ENCODE peak calls at places on chromosomes 5 and 9, in four cellular contexts. G is hypothalamus, B is NCI-H774, F is SHP77. T is an unnamed sample.

GRCh38 chr5:68033961-68034581 is 181.5 kb upstream of the PIK3R1 start:
- DNase-seq in G (no peak), B (no peak), F (no peak), T (no peak)

GRCh38 chr9:127790094-127790855 is 4.4 kb downstream of the CDK9 start:
- DNase-seq in G (no peak), B (no peak), F (no peak), T (no peak)

GRCh38 chr5:133307275-133307674 is 255.5 kb downstream of the HSPA4 start:
- DNase-seq in G (no peak), B (no peak), F (no peak), T (no peak)

GRCh38 chr5:60352992-60353391 is 347.0 kb downstream of the DEPDC1B start:
- DNase-seq in G (no peak), B (no peak), F (no peak), T (no peak)

GRCh38 chr5:126354857-126355731 is 68.1 kb upstream of the GRAMD2B start:
- DNase-seq in G (no peak), B (no peak), F (no peak), T (no peak)

GRCh38 chr9:93810028-93810971 is 144.9 kb downstream of the BARX1 start:
- DNase-seq in G (no peak), B (no peak), F (no peak), T (peak; percentile 7)

GRCh38 chr9:97547098-97547829 is 45.8 kb downstream of the TMOD1 start:
- DNase-seq in G (no peak), B (no peak), F (no peak), T (no peak)

GRCh38 chr5:172438304-172438652 is 16.0 kb downstream of the SH3PXD2B start:
- DNase-seq in G (peak; percentile 44), B (no peak), F (no peak), T (no peak)

GRCh38 chr9:137358126-137358525 is 56.1 kb upstream of the NRARP start:
- DNase-seq in G (no peak), B (no peak), F (no peak), T (no peak)

GRCh38 chr5:79535477-79536192 is 21.7 kb upstream of the HOMER1 start:
- DNase-seq in G (no peak), B (no peak), F (no peak), T (no peak)

GRCh38 chr5:10595678-10596309 is 31.9 kb downstream of the ANKRD33B start:
- DNase-seq in G (no peak), B (no peak), F (no peak), T (no peak)

GRCh38 chr5:122392844-122393243 is 80.8 kb downstream of the SNCAIP start:
- DNase-seq in G (no peak), B (no peak), F (peak; percentile 21), T (no peak)

GRCh38 chr5:89120719-89121118 is 237.7 kb upstream of the MEF2C start:
- DNase-seq in G (no peak), B (no peak), F (no peak), T (no peak)

GRCh38 chr9:91180240-91180929 is 181.3 kb downstream of the AUH start:
- DNase-seq in G (no peak), B (no peak), F (no peak), T (no peak)

GRCh38 chr9:79242489-79242888 is 329.3 kb upstream of the TLE4 start:
- DNase-seq in G (no peak), B (no peak), F (no peak), T (no peak)

GRCh38 chr5:147859962-147860640 is 18.4 kb upstream of the SCGB3A2 start:
- DNase-seq in G (no peak), B (no peak), F (no peak), T (no peak)

GRCh38 chr5:2334686-2335085 is 416.8 kb downstream of the IRX2 start:
- DNase-seq in G (no peak), B (no peak), F (no peak), T (no peak)

GRCh38 chr5:93164690-93165089 is 416.3 kb downstream of the NR2F1-AS1 start:
- DNase-seq in G (no peak), B (no peak), F (no peak), T (no peak)

GRCh38 chr9:8825600-8826147 is 1026.1 kb upstream of the DMAC1 start:
- DNase-seq in G (no peak), B (no peak), F (no peak), T (no peak)

GRCh38 chr9:131578778-131579504 is 33.6 kb downstream of the PRRT1B start:
- DNase-seq in G (peak; percentile 38), B (no peak), F (no peak), T (no peak)

GRCh38 chr9:87678650-87679355 is 47.1 kb upstream of the CTSL start:
- DNase-seq in G (peak; percentile 43), B (peak; percentile 46), F (peak; percentile 45), T (no peak)

GRCh38 chr9:120905794-120906248 is 20.8 kb downstream of the TRAF1 start:
- DNase-seq in G (no peak), B (no peak), F (no peak), T (no peak)

GRCh38 chr9:109100543-109101201 is 19.1 kb downstream of the TMEM245 start:
- DNase-seq in G (no peak), B (no peak), F (no peak), T (no peak)

GRCh38 chr5:96080557-96080956 is 118.9 kb upstream of the ELL2 start:
- DNase-seq in G (no peak), B (no peak), F (no peak), T (no peak)

GRCh38 chr9:2837915-2838314 is 6.0 kb downstream of the PUM3 start:
- DNase-seq in G (no peak), B (no peak), F (no peak), T (no peak)

GRCh38 chr9:128428644-128429504 is 8.2 kb downstream of the CERCAM start:
- DNase-seq in G (no peak), B (no peak), F (no peak), T (no peak)

GRCh38 chr9:101668466-101668865 is 70.0 kb downstream of the GRIN3A start:
- DNase-seq in G (no peak), B (no peak), F (no peak), T (no peak)

GRCh38 chr9:126844085-126844484 is 16.4 kb upstream of the ZBTB34 start:
- DNase-seq in G (no peak), B (no peak), F (no peak), T (no peak)

GRCh38 chr5:167050568-167051214 is 1240.8 kb upstream of the WWC1 start:
- DNase-seq in G (no peak), B (no peak), F (no peak), T (no peak)

GRCh38 chr9:18721267-18722079 is 247.5 kb downstream of the ADAMTSL1 start:
- DNase-seq in G (no peak), B (peak; percentile 53), F (peak; percentile 19), T (no peak)

GRCh38 chr5:67063055-67063454 is 133.5 kb downstream of the CD180 start:
- DNase-seq in G (no peak), B (no peak), F (no peak), T (no peak)

GRCh38 chr9:136648746-136649145 is 14.0 kb upstream of the EGFL7 start:
- DNase-seq in G (no peak), B (no peak), F (peak; percentile 50), T (no peak)

GRCh38 chr5:41821051-41821450 is 49.2 kb downstream of the OXCT1 start:
- DNase-seq in G (no peak), B (no peak), F (no peak), T (no peak)

GRCh38 chr5:147446528-147446927 is 63.3 kb downstream of the DPYSL3 start:
- DNase-seq in G (no peak), B (no peak), F (no peak), T (no peak)

GRCh38 chr9:17876687-17877086 is 297.8 kb downstream of the SH3GL2 start:
- DNase-seq in G (no peak), B (no peak), F (no peak), T (no peak)

GRCh38 chr5:135827965-135828792 is 6.3 kb upstream of the SLC25A48 start:
- DNase-seq in G (no peak), B (no peak), F (no peak), T (no peak)

GRCh38 chr5:177370488-177371119 is 12.9 kb downstream of the RGS14 start:
- DNase-seq in G (peak; percentile 42), B (peak; percentile 72), F (no peak), T (no peak)

GRCh38 chr5:52892242-52892878 is 96.8 kb upstream of the ITGA2 start:
- DNase-seq in G (no peak), B (no peak), F (no peak), T (no peak)

GRCh38 chr9:91210318-91210717 is 151.4 kb downstream of the AUH start:
- DNase-seq in G (no peak), B (no peak), F (no peak), T (no peak)